ENCODE peak calls at places on chromosomes 7 and 10, in ten cellular contexts. Q is heart right ventricle, B is psoas muscle, H is tibial artery, W is left ventricle myocardium inferior, F is A549, L is HFFc6, U is astrocyte of the cerebellum, X is AG04449, T is BJ. K is an unnamed sample.
A peak's percentile ranks its signal among the peaks of the same experiment; 100 is the strongest.

GRCh38 chr10:78515037-78515872 is 481.6 kb downstream of the RPS24 start:
- DNase-seq in L (no peak), F (no peak), H (peak; percentile 39), W (no peak), B (no peak), X (no peak), U (no peak), Q (peak; percentile 14), T (no peak), K (no peak)

GRCh38 chr7:83796760-83797159 is 147.8 kb upstream of the SEMA3E start:
- DNase-seq in X (no peak), T (no peak), H (no peak), W (no peak), B (no peak), F (no peak), U (no peak), Q (no peak), L (no peak), K (no peak)

GRCh38 chr7:155959894-155960293 is 147.6 kb upstream of the SHH start:
- DNase-seq in B (no peak), W (no peak), Q (no peak), H (no peak), U (no peak), L (no peak), F (no peak), X (no peak), T (no peak), K (no peak)

GRCh38 chr7:50379539-50379938 is 70.6 kb downstream of the FIGNL1 start:
- DNase-seq in X (no peak), B (no peak), Q (no peak), H (no peak), F (no peak), L (no peak), T (no peak), U (no peak), W (no peak), K (no peak)

GRCh38 chr7:77450054-77450453 is 33.9 kb upstream of the GSAP start:
- DNase-seq in T (no peak), F (no peak), Q (no peak), X (no peak), H (no peak), B (no peak), U (no peak), L (peak; percentile 63), W (no peak), K (no peak)

GRCh38 chr10:88707429-88708110 is 1.5 kb downstream of the LIPK start:
- DNase-seq in U (peak; percentile 69), T (peak; percentile 58), H (no peak), L (peak; percentile 78), B (no peak), Q (no peak), F (no peak), X (no peak), W (no peak), K (no peak)

GRCh38 chr7:120793213-120793936 is 64.6 kb downstream of the TSPAN12 start:
- DNase-seq in T (no peak), Q (no peak), H (no peak), B (no peak), F (no peak), U (no peak), W (no peak), X (no peak), L (no peak), K (no peak)

GRCh38 chr7:23276947-23277346 is 22.2 kb upstream of the MALSU1 start:
- DNase-seq in X (no peak), B (no peak), L (no peak), H (no peak), W (no peak), Q (no peak), F (no peak), T (no peak), U (no peak), K (no peak)

DNA sequence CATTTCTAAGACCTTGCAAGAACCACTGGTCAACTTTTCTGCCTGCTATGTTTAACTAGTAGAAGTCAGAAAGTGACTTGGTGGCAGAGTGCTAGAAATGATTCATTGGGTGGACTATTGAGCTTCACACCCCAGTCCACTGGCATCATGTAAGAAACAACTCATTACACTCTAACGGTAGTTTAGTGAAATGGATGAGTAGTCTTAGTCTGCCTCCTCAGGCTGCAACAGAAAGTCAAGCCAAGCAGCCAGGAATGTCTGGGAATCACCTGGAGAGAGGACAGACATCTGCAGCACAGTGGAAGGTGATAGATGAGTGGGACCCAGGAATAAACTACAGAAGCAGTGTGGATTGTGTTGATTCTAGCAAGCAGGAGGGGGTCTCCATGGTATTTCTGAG is 125.4 kb downstream of the AUTS2 start:
- DNase-seq in X (no peak), H (no peak), U (no peak), Q (no peak), F (no peak), L (no peak), B (no peak), T (no peak), W (no peak), K (no peak)
- TF ChIP-seq CTCF in X (no peak), H (no peak), U (no peak), Q (no peak), F (no peak), L (no peak), B (no peak), T (no peak), W (no peak), K (no peak)

GRCh38 chr10:129329375-129330040 is 137.5 kb upstream of the MGMT start:
- DNase-seq in U (no peak), Q (no peak), B (no peak), H (no peak), X (no peak), T (no peak), L (no peak), F (no peak), W (no peak), K (no peak)

GRCh38 chr10:129335942-129336341 is 131.1 kb upstream of the MGMT start:
- DNase-seq in W (no peak), B (no peak), X (no peak), F (no peak), U (no peak), T (no peak), Q (no peak), L (no peak), H (no peak), K (no peak)

GRCh38 chr10:129335396-129335795 is 131.6 kb upstream of the MGMT start:
- DNase-seq in T (no peak), H (no peak), Q (no peak), X (no peak), W (no peak), L (no peak), U (no peak), B (no peak), F (no peak), K (no peak)

GRCh38 chr10:129334326-129334725 is 132.7 kb upstream of the MGMT start:
- DNase-seq in L (no peak), T (no peak), F (no peak), U (no peak), H (no peak), Q (no peak), B (no peak), W (no peak), X (no peak), K (no peak)

DNA sequence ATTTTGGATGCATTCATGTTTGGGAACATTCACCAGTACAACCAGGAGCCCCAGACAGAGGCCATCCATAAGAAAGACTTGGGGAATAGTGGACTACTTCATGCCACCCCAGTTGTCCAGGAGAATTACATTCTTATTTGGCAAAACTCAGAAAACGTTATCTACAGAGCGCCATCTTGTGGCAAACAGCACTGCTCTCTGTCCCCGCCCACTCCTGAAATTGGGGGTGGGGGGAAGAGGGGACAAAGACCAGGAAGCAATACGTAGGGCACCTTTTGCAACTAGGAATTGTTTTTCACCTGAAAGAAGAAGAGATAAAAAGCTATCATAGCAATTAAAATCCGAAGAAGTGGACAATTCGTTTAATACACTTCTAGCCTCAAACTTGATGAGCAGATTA is 134.6 kb upstream of the MGMT start:
- DNase-seq in U (no peak), Q (no peak), L (no peak), H (no peak), X (no peak), W (no peak), B (no peak), F (no peak), T (no peak), K (no peak)
- TF ChIP-seq CTCF in U (peak; percentile 11), Q (peak; percentile 64), L (peak; percentile 10), H (peak; percentile 11), X (no peak), W (peak; percentile 62), B (peak; percentile 36), F (no peak), T (no peak), K (peak; percentile 46)

GRCh38 chr10:21677551-21677950 is 143.5 kb downstream of the MLLT10 start:
- DNase-seq in H (no peak), X (no peak), B (no peak), Q (no peak), T (no peak), L (no peak), F (no peak), U (no peak), W (no peak), K (no peak)

GRCh38 chr10:21681156-21681555 is 147.1 kb downstream of the MLLT10 start:
- DNase-seq in U (no peak), F (no peak), Q (no peak), W (no peak), H (no peak), T (no peak), L (no peak), X (no peak), B (no peak), K (no peak)

GRCh38 chr10:21670391-21670790 is 136.4 kb downstream of the MLLT10 start:
- DNase-seq in L (no peak), W (no peak), H (no peak), T (no peak), Q (no peak), F (no peak), B (no peak), X (no peak), U (no peak), K (no peak)

GRCh38 chr10:21673668-21674067 is 139.6 kb downstream of the MLLT10 start:
- DNase-seq in L (no peak), B (no peak), F (no peak), U (no peak), Q (no peak), H (no peak), X (no peak), T (no peak), W (no peak), K (no peak)

DNA sequence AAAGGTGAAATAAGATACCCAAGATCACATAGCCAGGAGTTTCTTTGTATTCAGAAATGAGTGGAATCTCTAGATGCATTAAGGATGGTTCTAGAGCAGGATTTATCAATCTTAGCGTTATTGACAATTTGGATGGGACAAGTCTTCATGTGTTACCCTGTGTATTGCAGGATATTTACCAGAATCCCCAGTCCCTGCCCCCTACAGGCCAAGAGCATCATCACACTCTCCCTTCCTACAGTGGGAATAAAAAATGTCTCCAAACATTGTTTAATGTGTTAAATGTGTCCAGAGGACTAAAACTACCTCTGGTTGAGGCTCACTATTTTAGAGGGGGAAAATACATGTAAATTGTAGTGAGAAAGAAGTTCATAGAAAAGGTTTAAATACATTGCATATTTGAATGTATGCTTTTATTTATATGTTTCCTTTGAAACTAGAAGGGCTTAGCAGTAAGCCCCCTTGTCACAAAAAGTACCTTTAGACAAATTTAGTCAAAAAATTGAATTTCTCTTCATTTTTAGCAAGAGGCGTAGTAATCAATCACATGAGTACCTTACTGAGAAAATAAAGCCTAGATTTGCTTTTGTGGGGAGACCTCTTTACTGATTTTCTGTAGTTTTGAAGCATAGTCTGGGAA is 141.2 kb downstream of the MLLT10 start:
- DNase-seq in Q (no peak), W (no peak), X (no peak), B (no peak), T (no peak), L (peak; percentile 32), F (peak; percentile 40), U (peak; percentile 3), H (no peak), K (no peak)
- TF ChIP-seq CTCF in Q (peak; percentile 75), W (peak; percentile 76), X (peak; percentile 61), B (peak; percentile 50), T (peak; percentile 71), L (peak; percentile 86), F (peak; percentile 65), U (peak; percentile 71), H (peak; percentile 52), K (peak; percentile 58)

GRCh38 chr10:86025509-86025908 is 341.1 kb downstream of the GRID1 start:
- DNase-seq in W (no peak), U (no peak), L (no peak), B (no peak), H (no peak), X (no peak), Q (no peak), F (no peak), T (no peak), K (no peak)
- TF ChIP-seq CTCF in W (no peak), U (no peak), L (no peak), B (no peak), H (no peak), X (no peak), Q (no peak), F (no peak), T (no peak), K (no peak)

K was measured in dorsolateral prefrontal cortex.